ENCODE peak calls at places on chromosomes 5 and 9, in seven cellular contexts. N is IMR-90, F is mammary epithelial cell, B is MM.1S, V is A549, Y is K562, C is Karpas-422. P is an unnamed sample.

GRCh38 chr9:99023831-99024230 is 80.1 kb downstream of the COL15A1 start:
- DNase-seq in N (peak), F (no peak), B (no peak), V (no peak), Y (no peak), C (peak), P (peak)

GRCh38 chr5:155620819-155621410 is 607.4 kb downstream of the KIF4B start:
- DNase-seq in N (no peak), F (no peak), B (no peak), V (no peak), Y (no peak), C (no peak), P (no peak)

GRCh38 chr5:147483961-147484707 is 25.7 kb downstream of the DPYSL3 start:
- DNase-seq in N (peak), F (peak), B (no peak), V (peak), Y (no peak), C (no peak), P (no peak)

GRCh38 chr9:98191615-98192502 is 578 bp downstream of the CORO2A start:
- DNase-seq in N (no peak), F (peak), B (no peak), V (no peak), Y (peak), C (no peak), P (peak)

GRCh38 chr5:92353107-92354030 is 970.3 kb upstream of the ARRDC3 start:
- DNase-seq in N (peak), F (peak), B (no peak), V (peak), Y (no peak), C (no peak), P (no peak)

GRCh38 chr5:52607425-52607824 is 180.3 kb upstream of the ITGA1 start:
- DNase-seq in N (no peak), F (no peak), B (no peak), V (no peak), Y (no peak), C (no peak), P (no peak)

GRCh38 chr5:63262191-63262981 is 683.8 kb downstream of the LRRC70 start:
- DNase-seq in N (peak), F (peak), B (no peak), V (peak), Y (no peak), C (no peak), P (no peak)

GRCh38 chr9:7592321-7593319 is 207.0 kb downstream of the DMAC1 start:
- DNase-seq in N (no peak), F (no peak), B (no peak), V (no peak), Y (no peak), C (no peak), P (no peak)

GRCh38 chr5:41176952-41177351 is 36.4 kb downstream of the C6 start:
- DNase-seq in N (peak), F (no peak), B (no peak), V (no peak), Y (no peak), C (no peak), P (no peak)

GRCh38 chr5:149360262-149360661 is 2.4 kb downstream of the PCYOX1L start:
- DNase-seq in N (no peak), F (no peak), B (peak), V (no peak), Y (no peak), C (no peak), P (no peak)
- H3K4me2 ChIP-seq in N (no peak), F (no peak), B (no peak), V (no peak), Y (no peak), C (no peak), P (no peak)

DNA sequence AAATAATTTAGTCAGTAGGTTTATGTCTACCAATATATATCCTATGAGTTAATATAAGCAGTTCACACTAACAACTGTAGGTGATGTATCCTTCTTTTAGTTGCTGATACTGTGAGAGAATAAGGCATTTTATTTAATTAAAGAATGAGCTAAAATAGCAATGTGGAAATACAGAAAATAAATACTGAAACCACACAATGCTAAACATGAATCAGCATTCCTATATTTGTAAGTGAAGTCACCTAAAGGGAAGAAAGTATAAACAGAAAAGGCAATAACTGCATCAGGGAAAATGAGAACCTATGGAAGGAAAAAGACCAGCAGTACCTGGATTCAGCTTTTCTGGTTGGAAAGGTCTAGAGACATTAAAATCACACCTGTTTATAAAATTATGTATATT is 336.0 kb downstream of the PDE4D start:
- DNase-seq in N (no peak), F (no peak), B (peak), V (no peak), Y (no peak), C (no peak), P (no peak)
- H3K27ac ChIP-seq in N (no peak), F (no peak), B (peak), V (peak), Y (no peak), C (no peak), P (no peak)

GRCh38 chr9:124716795-124717194 is 54.3 kb downstream of the NR6A1 start:
- DNase-seq in N (peak), F (peak), B (no peak), V (no peak), Y (no peak), C (no peak), P (no peak)
- H3K4me2 ChIP-seq in N (no peak), F (peak), B (no peak), V (no peak), Y (no peak), C (no peak), P (no peak)

GRCh38 chr9:86923061-86923460 is 24.2 kb downstream of the GAS1 start:
- DNase-seq in N (no peak), F (no peak), B (no peak), V (no peak), Y (no peak), C (no peak), P (no peak)
- H3K27ac ChIP-seq in N (no peak), F (no peak), B (no peak), V (no peak), Y (no peak), C (no peak), P (no peak)

GRCh38 chr9:115211413-115212204 is 93.7 kb upstream of the TNC start:
- DNase-seq in N (peak), F (no peak), B (peak), V (no peak), Y (no peak), C (no peak), P (no peak)
- H3K4me2 ChIP-seq in N (peak), F (no peak), B (peak), V (no peak), Y (no peak), C (peak), P (no peak)

GRCh38 chr9:35226685-35227084 is 64.9 kb downstream of the UNC13B start:
- DNase-seq in N (no peak), F (no peak), B (no peak), V (no peak), Y (no peak), C (no peak), P (no peak)
- H3K27ac ChIP-seq in N (no peak), F (no peak), B (no peak), V (no peak), Y (no peak), C (no peak), P (no peak)

GRCh38 chr9:739362-739761 is 102.1 kb upstream of the DMRT1 start:
- DNase-seq in N (peak), F (no peak), B (no peak), V (no peak), Y (no peak), C (no peak), P (no peak)
- H3K4me2 ChIP-seq in N (peak), F (no peak), B (no peak), V (no peak), Y (no peak), C (no peak), P (no peak)

GRCh38 chr5:180289966-180290365 is 1.9 kb downstream of the MAPK9 start:
- DNase-seq in N (no peak), F (no peak), B (no peak), V (no peak), Y (peak), C (no peak), P (no peak)

GRCh38 chr5:180291943-180292831 is at the start of gene MAPK9:
- DNase-seq in N (peak), F (peak), B (peak), V (peak), Y (peak), C (peak), P (peak)

GRCh38 chr5:180289433-180289832 is 2.5 kb downstream of the MAPK9 start:
- DNase-seq in N (no peak), F (peak), B (no peak), V (no peak), Y (no peak), C (no peak), P (no peak)

GRCh38 chr5:180291234-180291940 is 496 bp downstream of the MAPK9 start:
- DNase-seq in N (no peak), F (peak), B (peak), V (no peak), Y (peak), C (no peak), P (peak)

DNA sequence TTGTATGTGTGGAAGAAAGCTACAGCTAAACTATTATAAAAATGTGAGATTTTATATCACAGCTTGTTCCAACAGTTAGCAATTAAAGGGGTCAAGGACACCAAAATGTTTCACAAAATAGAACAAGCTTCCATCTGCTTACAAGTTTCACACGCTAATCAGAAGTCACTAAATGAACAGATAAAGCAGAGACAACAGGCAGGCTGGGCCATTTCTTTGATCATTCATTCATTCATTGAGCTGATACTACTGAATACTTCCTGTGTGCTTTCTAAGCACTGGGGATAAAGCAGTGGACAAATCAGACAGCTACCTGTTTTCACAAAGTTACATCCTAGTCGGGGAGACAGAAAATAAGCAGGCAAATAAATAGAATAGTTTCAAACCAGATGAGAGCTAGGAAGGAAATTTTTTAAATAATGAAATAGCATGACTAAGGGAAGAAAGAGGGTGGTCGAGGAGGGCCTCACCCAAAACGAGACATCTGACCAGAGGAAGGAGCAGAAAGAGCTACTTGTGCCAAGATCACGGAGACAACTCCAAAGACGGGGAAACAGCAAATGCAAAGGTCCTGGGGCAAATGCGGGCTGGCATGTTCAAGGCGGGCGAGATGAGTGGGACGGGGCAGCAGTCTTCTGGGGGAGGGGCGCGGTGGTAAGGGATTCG is 1.2 kb downstream of the MAPK9 start:
- DNase-seq in N (no peak), F (no peak), B (no peak), V (no peak), Y (no peak), C (no peak), P (no peak)
- H3K27ac ChIP-seq in N (no peak), F (no peak), B (no peak), V (peak), Y (no peak), C (no peak), P (peak)

GRCh38 chr5:88836195-88836838 is 46.7 kb downstream of the MEF2C start:
- DNase-seq in N (peak), F (peak), B (no peak), V (no peak), Y (peak), C (no peak), P (no peak)

GRCh38 chr5:88834499-88834898 is 48.5 kb downstream of the MEF2C start:
- DNase-seq in N (no peak), F (no peak), B (no peak), V (no peak), Y (no peak), C (no peak), P (no peak)

GRCh38 chr5:88831856-88832255 is 51.1 kb downstream of the MEF2C start:
- DNase-seq in N (no peak), F (no peak), B (no peak), V (no peak), Y (no peak), C (peak), P (no peak)

GRCh38 chr5:88833371-88834107 is 49.4 kb downstream of the MEF2C start:
- DNase-seq in N (peak), F (no peak), B (peak), V (no peak), Y (no peak), C (peak), P (no peak)

DNA sequence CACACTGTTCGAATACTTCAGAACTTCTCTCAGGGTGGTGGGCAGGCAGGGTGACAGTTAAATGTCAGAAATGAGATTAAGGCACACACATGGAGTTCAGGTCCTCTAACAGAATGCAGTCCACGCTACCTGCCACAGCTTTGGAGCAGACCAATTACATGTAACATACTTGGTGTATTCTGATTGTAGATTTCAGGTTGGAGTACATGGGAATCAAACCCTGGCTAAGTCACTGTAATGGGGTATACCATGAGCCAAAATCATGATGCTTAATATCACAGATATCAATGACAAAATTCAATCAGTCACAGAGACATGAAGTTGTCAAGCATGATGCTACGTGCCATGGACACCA is 48.9 kb downstream of the MEF2C start:
- DNase-seq in N (no peak), F (no peak), B (no peak), V (no peak), Y (no peak), C (no peak), P (no peak)
- H3K4me2 ChIP-seq in N (no peak), F (no peak), B (peak), V (no peak), Y (no peak), C (peak), P (no peak)

GRCh38 chr5:10548418-10549122 is 15.3 kb upstream of the ANKRD33B start:
- DNase-seq in N (no peak), F (no peak), B (no peak), V (no peak), Y (no peak), C (no peak), P (no peak)
- H3K27ac ChIP-seq in N (no peak), F (no peak), B (no peak), V (no peak), Y (no peak), C (no peak), P (no peak)